ENCODE peak calls at places on chromosomes 3 and 15, in five cellular contexts. R is activated T-cell treated with anti-CD3 and anti-CD28 coated beads, Interleukin-2, amount 50 U/mL, for 4 hours; I is NCI-H2081; V is activated naive CD4-positive, alpha-beta T cell treated with anti-CD3 and anti-CD28 coated beads, Interleukin-2, amount 50 U/mL, for 16 hours; Z is fibroblast of the aortic adventitia. W is an unnamed sample.

GRCh38 chr3:191051037-191051436 is 148.0 kb upstream of the OSTN start:
- DNase-seq in V (no peak), R (no peak), I (peak; percentile 38), Z (peak; percentile 57), W (peak; percentile 47)

GRCh38 chr3:133591271-133591742 is 17.8 kb downstream of the CDV3 start:
- DNase-seq in V (no peak), I (no peak), Z (peak; percentile 75), R (no peak), W (no peak)

GRCh38 chr15:40155270-40155910 is 5.5 kb upstream of the BUB1B start:
- DNase-seq in Z (no peak), V (no peak), R (no peak), I (peak; percentile 28), W (peak; percentile 22)

GRCh38 chr15:69990566-69991391 is 106.9 kb downstream of the TLE3 start:
- DNase-seq in Z (no peak), V (no peak), I (no peak), R (no peak), W (peak; percentile 90)

GRCh38 chr3:196782496-196782895 is 42.8 kb downstream of the PAK2 start:
- DNase-seq in V (no peak), Z (peak; percentile 15), I (no peak), R (no peak), W (no peak)

GRCh38 chr3:146161725-146162047 is 702 bp upstream of the PLOD2 start:
- DNase-seq in R (no peak), Z (peak; percentile 78), I (peak; percentile 25), V (no peak), W (peak; percentile 69)

GRCh38 chr3:155603302-155603701 is 141.6 kb downstream of the PLCH1 start:
- DNase-seq in Z (no peak), I (no peak), V (no peak), R (no peak), W (no peak)

GRCh38 chr3:32428092-32429068 is 36.7 kb downstream of the CMTM7 start:
- DNase-seq in Z (no peak), V (no peak), R (no peak), I (no peak), W (no peak)

GRCh38 chr3:123632161-123632655 is 47.4 kb upstream of the HACD2 start:
- DNase-seq in R (no peak), V (no peak), I (no peak), Z (peak; percentile 70), W (peak; percentile 9)

GRCh38 chr15:27342991-27343390 is 372.0 kb downstream of the GABRG3 start:
- DNase-seq in I (no peak), V (no peak), Z (no peak), R (no peak), W (peak; percentile 96)

GRCh38 chr3:179333084-179333483 is 10.3 kb downstream of the ZNF639 start:
- DNase-seq in I (no peak), R (no peak), V (no peak), Z (no peak), W (no peak)

GRCh38 chr15:57329582-57330367 is 46.5 kb upstream of the CGNL1 start:
- DNase-seq in V (no peak), R (no peak), I (no peak), Z (no peak), W (no peak)

GRCh38 chr3:111669926-111670630 is 74.9 kb upstream of the ZBED2 start:
- DNase-seq in I (no peak), Z (peak; percentile 65), R (no peak), V (no peak), W (no peak)

GRCh38 chr3:64417816-64418215 is 192.6 kb upstream of the PRICKLE2 start:
- DNase-seq in I (no peak), V (no peak), Z (peak; percentile 20), R (no peak), W (peak; percentile 67)

GRCh38 chr15:62390793-62391543 is 225.9 kb upstream of the C2CD4B start:
- DNase-seq in Z (peak; percentile 42), I (no peak), V (peak; percentile 29), R (no peak), W (peak; percentile 66)

GRCh38 chr3:159732172-159733111 is 256.2 kb upstream of the IL12A start:
- DNase-seq in V (no peak), I (no peak), R (no peak), Z (peak; percentile 63), W (peak; percentile 13)

GRCh38 chr3:108757404-108757982 is at the start of gene RETNLB:
- DNase-seq in R (no peak), V (no peak), Z (no peak), I (peak; percentile 26), W (peak; percentile 72)

GRCh38 chr3:111534701-111535100 is 7.3 kb upstream of the CD96 start:
- DNase-seq in I (no peak), Z (peak; percentile 20), R (no peak), V (no peak), W (no peak)

GRCh38 chr15:66603301-66604179 is 37.7 kb upstream of the LCTL start:
- DNase-seq in V (peak; percentile 66), I (peak; percentile 34), Z (peak; percentile 73), R (peak; percentile 51), W (peak; percentile 74)

GRCh38 chr3:118544458-118544857 is 490.2 kb downstream of the IGSF11 start:
- DNase-seq in V (no peak), Z (no peak), I (no peak), R (no peak), W (no peak)

GRCh38 chr3:186090884-186091283 is 18.0 kb downstream of the ETV5 start:
- DNase-seq in Z (no peak), I (no peak), V (no peak), R (no peak), W (no peak)

GRCh38 chr3:125163739-125164601 is 48.6 kb downstream of the SLC12A8 start:
- DNase-seq in R (no peak), V (no peak), I (no peak), Z (peak; percentile 66), W (no peak)

GRCh38 chr3:177960014-177960413 is 576.2 kb upstream of the KCNMB2 start:
- DNase-seq in Z (peak; percentile 27), R (no peak), V (no peak), I (no peak), W (no peak)

GRCh38 chr3:190811775-190812480 is 50.6 kb downstream of the GMNC start:
- DNase-seq in Z (peak; percentile 76), I (peak; percentile 58), R (no peak), V (no peak), W (peak; percentile 63)

GRCh38 chr15:81211376-81211775 is 14.7 kb downstream of the IL16 start:
- DNase-seq in I (no peak), Z (no peak), V (no peak), R (no peak), W (no peak)

GRCh38 chr3:175729466-175729865 is 870.3 kb downstream of the NAALADL2 start:
- DNase-seq in V (no peak), R (no peak), I (no peak), Z (no peak), W (peak; percentile 19)

GRCh38 chr15:53536479-53537120 is 222.9 kb downstream of the WDR72 start:
- DNase-seq in I (no peak), R (no peak), Z (no peak), V (no peak), W (peak; percentile 63)

GRCh38 chr3:126156468-126156867 is 23.9 kb downstream of the ALDH1L1 start:
- DNase-seq in Z (no peak), I (no peak), R (no peak), V (peak; percentile 3), W (peak; percentile 19)

GRCh38 chr15:26376243-26376642 is 396.6 kb downstream of the GABRB3 start:
- DNase-seq in I (no peak), Z (no peak), V (no peak), R (no peak), W (no peak)

GRCh38 chr3:183437060-183437459 is 8.6 kb upstream of the MCF2L2 start:
- DNase-seq in Z (no peak), R (no peak), V (no peak), I (no peak), W (no peak)

GRCh38 chr3:73143821-73144237 is 82.4 kb downstream of the EBLN2 start:
- DNase-seq in R (no peak), I (no peak), Z (peak; percentile 12), V (no peak), W (peak; percentile 90)